ENCODE peak calls at places on chromosomes 11 and 22, in ten cellular contexts. F, L, I, H, Q, S, O, J, Z and K are unnamed samples.

GRCh38 chr22:49297871-49298721 is 529.6 kb downstream of the BRD1 start:
- DNase-seq in O (no peak), Z (no peak), I (no peak), S (no peak), F (no peak), L (no peak), J (peak; percentile 63), H (no peak), Q (no peak), K (no peak)

GRCh38 chr11:70306586-70307033 is 36.1 kb downstream of the PPFIA1 start:
- DNase-seq in I (no peak), L (peak; percentile 63), S (no peak), H (no peak), Q (no peak), J (no peak), Z (no peak), O (no peak), F (no peak), K (no peak)

GRCh38 chr22:22166941-22167713 is 77.5 kb upstream of the VPREB1 start:
- DNase-seq in H (no peak), Z (no peak), Q (no peak), O (no peak), S (no peak), J (no peak), L (peak; percentile 16), F (no peak), I (no peak), K (no peak)

GRCh38 chr11:71170619-71171018 is 81.8 kb downstream of the SHANK2 start:
- DNase-seq in L (no peak), H (no peak), O (no peak), S (no peak), J (peak; percentile 68), I (no peak), Q (no peak), Z (no peak), F (no peak), K (no peak)

GRCh38 chr11:1622076-1622475 is at the start of gene KRTAP5-4:
- DNase-seq in F (no peak), L (no peak), O (no peak), S (no peak), Q (no peak), Z (no peak), I (no peak), H (no peak), J (no peak), K (no peak)

GRCh38 chr11:110434952-110435779 is 5.4 kb downstream of the FDX1 start:
- DNase-seq in Q (no peak), L (peak; percentile 39), O (no peak), F (no peak), S (no peak), J (no peak), H (peak; percentile 13), I (no peak), Z (no peak), K (no peak)

GRCh38 chr11:33687733-33688479 is 12.7 kb downstream of the C11orf91 start:
- DNase-seq in J (no peak), Z (peak; percentile 70), Q (peak; percentile 75), S (no peak), H (no peak), F (no peak), L (peak; percentile 91), O (peak; percentile 78), I (peak; percentile 80), K (peak; percentile 77)

GRCh38 chr11:23542816-23543215 is 682.5 kb upstream of the CCDC179 start:
- DNase-seq in Q (no peak), S (no peak), O (no peak), J (no peak), L (no peak), Z (no peak), H (no peak), F (no peak), I (no peak), K (no peak)

GRCh38 chr11:70020336-70021214 is 57.5 kb upstream of the ANO1 start:
- DNase-seq in F (peak; percentile 52), O (no peak), L (no peak), Q (no peak), Z (no peak), I (peak; percentile 67), S (no peak), H (no peak), J (no peak), K (no peak)

GRCh38 chr11:15505155-15505554 is 390.4 kb downstream of the INSC start:
- DNase-seq in L (no peak), Z (no peak), I (no peak), F (no peak), O (no peak), S (no peak), J (no peak), Q (no peak), H (no peak), K (no peak)

GRCh38 chr11:46697303-46697702 is 3.1 kb downstream of the ARHGAP1 start:
- DNase-seq in F (no peak), O (no peak), Q (no peak), I (no peak), Z (no peak), J (no peak), H (no peak), S (no peak), L (peak; percentile 72), K (no peak)

GRCh38 chr11:16086229-16086628 is 270.1 kb downstream of the SOX6 start:
- DNase-seq in H (no peak), Q (peak; percentile 95), I (no peak), L (peak; percentile 34), F (no peak), O (no peak), J (no peak), S (no peak), Z (no peak), K (no peak)

GRCh38 chr11:64129403-64129802 is 36.5 kb downstream of the MACROD1 start:
- DNase-seq in O (no peak), S (no peak), Z (no peak), H (no peak), F (no peak), L (no peak), J (no peak), Q (no peak), I (no peak), K (no peak)

GRCh38 chr11:19374189-19374588 is 133.4 kb upstream of the E2F8 start:
- DNase-seq in Z (peak; percentile 96), Q (no peak), H (no peak), L (no peak), S (peak; percentile 93), I (peak; percentile 71), O (peak; percentile 98), J (peak; percentile 5), F (no peak), K (peak; percentile 98)

GRCh38 chr11:3090096-3090901 is 33.1 kb upstream of the CARS1 start:
- DNase-seq in O (no peak), J (no peak), H (no peak), L (no peak), Q (no peak), I (no peak), F (no peak), Z (no peak), S (no peak), K (no peak)

GRCh38 chr11:110463153-110463552 is 33.4 kb downstream of the FDX1 start:
- DNase-seq in Z (peak; percentile 20), S (no peak), O (no peak), L (peak; percentile 67), Q (peak; percentile 69), I (peak; percentile 57), J (no peak), F (peak; percentile 66), H (peak; percentile 7), K (peak; percentile 35)

GRCh38 chr11:102007567-102008437 is 39.4 kb upstream of the CFAP300 start:
- DNase-seq in O (peak; percentile 81), Z (peak; percentile 41), I (peak; percentile 79), L (peak; percentile 90), Q (peak; percentile 53), F (no peak), J (no peak), S (no peak), H (no peak), K (peak; percentile 57)